ENCODE peak calls at places on chromosomes 13 and 19, in seven cellular contexts. N, U, G, L, X, O and Y are unnamed samples.

GRCh38 chr19:5360003-5360820 is 19.6 kb upstream of the PTPRS start:
- DNase-seq in N (no peak), U (no peak), G (no peak), L (no peak), X (no peak), O (no peak), Y (peak; percentile 15)

GRCh38 chr19:11538232-11539036 is at the start of gene CNN1:
- DNase-seq in N (no peak), U (peak; percentile 52), G (no peak), L (peak; percentile 38), X (no peak), O (peak; percentile 71), Y (no peak)

GRCh38 chr19:29299416-29300380 is 86.7 kb upstream of the UQCRFS1 start:
- DNase-seq in N (no peak), U (no peak), G (no peak), L (no peak), X (no peak), O (no peak), Y (no peak)

GRCh38 chr19:18865973-18866799 is 29.8 kb downstream of the CERS1 start:
- DNase-seq in N (no peak), U (peak; percentile 73), G (peak; percentile 59), L (no peak), X (peak; percentile 38), O (peak; percentile 80), Y (peak; percentile 35)

GRCh38 chr19:11948646-11949045 is 16.2 kb upstream of the ZNF763 start:
- DNase-seq in N (no peak), U (no peak), G (no peak), L (no peak), X (no peak), O (no peak), Y (no peak)

GRCh38 chr19:1130801-1131717 is 27.3 kb downstream of the GPX4 start:
- DNase-seq in N (no peak), U (no peak), G (peak; percentile 76), L (no peak), X (no peak), O (no peak), Y (no peak)

GRCh38 chr19:5881543-5882299 is 11.4 kb upstream of the FUT5 start:
- DNase-seq in N (no peak), U (no peak), G (no peak), L (no peak), X (no peak), O (no peak), Y (no peak)

GRCh38 chr13:76783798-76784197 is 102.4 kb downstream of the KCTD12 start:
- DNase-seq in N (peak; percentile 30), U (no peak), G (no peak), L (no peak), X (no peak), O (no peak), Y (no peak)

GRCh38 chr13:48749699-48750473 is 96.2 kb downstream of the CYSLTR2 start:
- DNase-seq in N (no peak), U (peak; percentile 72), G (peak; percentile 53), L (peak; percentile 99), X (peak; percentile 92), O (peak; percentile 87), Y (peak; percentile 86)

GRCh38 chr13:40063743-40064142 is 408.3 kb downstream of the COG6 start:
- DNase-seq in N (no peak), U (no peak), G (no peak), L (no peak), X (no peak), O (no peak), Y (no peak)

GRCh38 chr19:43465468-43466120 is at the start of gene LYPD3:
- DNase-seq in N (no peak), U (peak; percentile 18), G (no peak), L (no peak), X (peak; percentile 18), O (no peak), Y (peak; percentile 82)

GRCh38 chr19:3176715-3177501 is 1.7 kb upstream of the S1PR4 start:
- DNase-seq in N (no peak), U (no peak), G (peak; percentile 32), L (no peak), X (peak; percentile 48), O (peak; percentile 55), Y (peak; percentile 84)

GRCh38 chr13:113119166-113119821 is 3.3 kb upstream of the F10 start:
- DNase-seq in N (no peak), U (no peak), G (no peak), L (no peak), X (no peak), O (peak; percentile 19), Y (no peak)

GRCh38 chr19:33271246-33272021 is 30.9 kb downstream of the CEBPA start:
- DNase-seq in N (no peak), U (no peak), G (no peak), L (no peak), X (no peak), O (no peak), Y (no peak)

GRCh38 chr13:33109319-33109718 is 93.1 kb downstream of the KL start:
- DNase-seq in N (no peak), U (no peak), G (no peak), L (no peak), X (no peak), O (no peak), Y (no peak)

GRCh38 chr19:3459322-3459881 is 20.9 kb downstream of the SMIM24 start:
- DNase-seq in N (no peak), U (peak; percentile 76), G (peak; percentile 24), L (peak; percentile 83), X (no peak), O (peak; percentile 94), Y (no peak)

GRCh38 chr13:77034883-77035282 is 7.9 kb upstream of the FBXL3 start:
- DNase-seq in N (no peak), U (no peak), G (no peak), L (peak; percentile 54), X (no peak), O (no peak), Y (no peak)

GRCh38 chr19:45423589-45424190 is at the start of gene ERCC1:
- DNase-seq in N (peak; percentile 97), U (peak; percentile 94), G (no peak), L (peak; percentile 79), X (peak; percentile 93), O (no peak), Y (peak; percentile 99)

GRCh38 chr19:55082023-55082851 is 6.6 kb downstream of the EPS8L1 start:
- DNase-seq in N (no peak), U (no peak), G (no peak), L (no peak), X (no peak), O (no peak), Y (no peak)